ENCODE peak calls at places on chromosomes 3 and 15, in seven cellular contexts. One of them, this sample, is unnamed. For H3K4me1, the result is how much of the 10 kb centered on the place peaks cover.

GRCh38 chr15:22968356-22968755 is 11.8 kb downstream of the CYFIP1 start:
- DNase-seq in cardiac muscle cell: peak
- DNase-seq in A549: peak
- DNase-seq in CD8-positive, alpha-beta memory T cell: no peak
- DNase-seq in hepatocyte: no peak
- DNase-seq in ovary: no peak
- DNase-seq in GM23248: peak
- DNase-seq in this sample: no peak

GRCh38 chr3:197353867-197354180 is 55.4 kb upstream of the DLG1 start:
- DNase-seq in CD8-positive, alpha-beta memory T cell: no peak
- DNase-seq in A549: no peak
- DNase-seq in cardiac muscle cell: peak
- DNase-seq in hepatocyte: peak
- DNase-seq in ovary: no peak
- DNase-seq in GM23248: peak
- DNase-seq in this sample: no peak

GRCh38 chr3:186516645-186517044 is 27.5 kb downstream of the CRYGS start:
- DNase-seq in hepatocyte: no peak
- DNase-seq in cardiac muscle cell: no peak
- DNase-seq in A549: no peak
- DNase-seq in ovary: no peak
- DNase-seq in GM23248: no peak
- DNase-seq in CD8-positive, alpha-beta memory T cell: no peak
- DNase-seq in this sample: no peak

GRCh38 chr15:64842099-64842940 is 605 bp downstream of the PLEKHO2 start:
- DNase-seq in CD8-positive, alpha-beta memory T cell: no peak
- DNase-seq in GM23248: peak
- DNase-seq in hepatocyte: no peak
- DNase-seq in cardiac muscle cell: peak
- DNase-seq in ovary: no peak
- DNase-seq in A549: peak
- DNase-seq in this sample: no peak

GRCh38 chr3:105842943-105843342 is 25.9 kb downstream of the CBLB start:
- DNase-seq in ovary: no peak
- DNase-seq in A549: no peak
- DNase-seq in cardiac muscle cell: no peak
- DNase-seq in GM23248: no peak
- DNase-seq in hepatocyte: no peak
- DNase-seq in CD8-positive, alpha-beta memory T cell: no peak
- DNase-seq in this sample: no peak

GRCh38 chr3:197718904-197719303 is 17.8 kb downstream of the RUBCN start:
- DNase-seq in ovary: no peak
- DNase-seq in hepatocyte: peak
- DNase-seq in cardiac muscle cell: peak
- DNase-seq in CD8-positive, alpha-beta memory T cell: no peak
- DNase-seq in GM23248: peak
- DNase-seq in A549: peak
- DNase-seq in this sample: no peak

GRCh38 chr3:131142580-131142979 is 115.9 kb downstream of the NEK11 start:
- DNase-seq in A549: no peak
- DNase-seq in cardiac muscle cell: peak
- DNase-seq in CD8-positive, alpha-beta memory T cell: no peak
- DNase-seq in GM23248: peak
- DNase-seq in hepatocyte: no peak
- DNase-seq in ovary: no peak
- DNase-seq in this sample: no peak

GRCh38 chr15:25739687-25740121 is 123.4 kb downstream of the ATP10A start:
- DNase-seq in GM23248: peak
- DNase-seq in CD8-positive, alpha-beta memory T cell: no peak
- DNase-seq in A549: peak
- DNase-seq in hepatocyte: peak
- DNase-seq in ovary: no peak
- DNase-seq in cardiac muscle cell: peak
- DNase-seq in this sample: peak

GRCh38 chr15:74461847-74462511 is 1.0 kb upstream of the UBL7 start:
- DNase-seq in CD8-positive, alpha-beta memory T cell: no peak
- DNase-seq in A549: no peak
- DNase-seq in cardiac muscle cell: no peak
- DNase-seq in ovary: no peak
- DNase-seq in hepatocyte: no peak
- DNase-seq in GM23248: peak
- DNase-seq in this sample: no peak

GRCh38 chr3:171277456-171278406 is 182.5 kb downstream of the TNIK start:
- DNase-seq in GM23248: no peak
- DNase-seq in CD8-positive, alpha-beta memory T cell: no peak
- DNase-seq in A549: no peak
- DNase-seq in ovary: no peak
- DNase-seq in cardiac muscle cell: peak
- DNase-seq in hepatocyte: no peak
- DNase-seq in this sample: no peak

GRCh38 chr3:183061431-183062172 is 37.7 kb downstream of the MCCC1 start:
- DNase-seq in GM23248: no peak
- DNase-seq in cardiac muscle cell: no peak
- DNase-seq in ovary: no peak
- DNase-seq in A549: no peak
- DNase-seq in CD8-positive, alpha-beta memory T cell: no peak
- DNase-seq in hepatocyte: no peak
- DNase-seq in this sample: no peak

GRCh38 chr15:83284563-83285283 is at the start of gene BNC1:
- DNase-seq in hepatocyte: peak
- DNase-seq in GM23248: no peak
- DNase-seq in CD8-positive, alpha-beta memory T cell: no peak
- DNase-seq in A549: no peak
- DNase-seq in cardiac muscle cell: peak
- DNase-seq in ovary: no peak
- DNase-seq in this sample: peak

GRCh38 chr3:151101270-151101954 is 15.9 kb downstream of the MED12L start:
- DNase-seq in CD8-positive, alpha-beta memory T cell: no peak
- DNase-seq in A549: no peak
- DNase-seq in cardiac muscle cell: no peak
- DNase-seq in GM23248: no peak
- DNase-seq in ovary: no peak
- DNase-seq in hepatocyte: peak
- DNase-seq in this sample: no peak

GRCh38 chr15:68154923-68155559 is 50.1 kb downstream of the CALML4 start:
- DNase-seq in cardiac muscle cell: peak
- DNase-seq in CD8-positive, alpha-beta memory T cell: no peak
- DNase-seq in GM23248: peak
- DNase-seq in hepatocyte: peak
- DNase-seq in A549: peak
- DNase-seq in ovary: no peak
- DNase-seq in this sample: peak

GRCh38 chr3:23920151-23920655 is 3.3 kb downstream of the RPL15 start:
- DNase-seq in ovary: no peak
- DNase-seq in GM23248: no peak
- DNase-seq in cardiac muscle cell: no peak
- DNase-seq in hepatocyte: no peak
- DNase-seq in CD8-positive, alpha-beta memory T cell: no peak
- DNase-seq in A549: no peak
- DNase-seq in this sample: no peak

GRCh38 chr15:29045717-29046116 is 159.9 kb downstream of the APBA2 start:
- DNase-seq in cardiac muscle cell: peak
- DNase-seq in CD8-positive, alpha-beta memory T cell: no peak
- DNase-seq in GM23248: peak
- DNase-seq in ovary: no peak
- DNase-seq in A549: peak
- DNase-seq in hepatocyte: no peak
- DNase-seq in this sample: no peak

GRCh38 chr3:171791695-171792082 is 18.6 kb downstream of the PLD1 start:
- DNase-seq in CD8-positive, alpha-beta memory T cell: no peak
- DNase-seq in cardiac muscle cell: peak
- DNase-seq in hepatocyte: no peak
- DNase-seq in A549: no peak
- DNase-seq in ovary: no peak
- DNase-seq in GM23248: peak
- DNase-seq in this sample: no peak

GRCh38 chr3:143847787-143848631 is at the start of gene SLC9A9:
- DNase-seq in A549: peak
- DNase-seq in ovary: no peak
- DNase-seq in hepatocyte: peak
- DNase-seq in CD8-positive, alpha-beta memory T cell: no peak
- DNase-seq in cardiac muscle cell: peak
- DNase-seq in GM23248: peak
- DNase-seq in this sample: peak

GRCh38 chr3:152656207-152657001 is 178.5 kb upstream of the P2RY1 start:
- DNase-seq in A549: no peak
- DNase-seq in ovary: no peak
- DNase-seq in CD8-positive, alpha-beta memory T cell: no peak
- DNase-seq in GM23248: no peak
- DNase-seq in cardiac muscle cell: peak
- DNase-seq in hepatocyte: no peak
- DNase-seq in this sample: peak

GRCh38 chr3:178059124-178059523 is 477.1 kb upstream of the KCNMB2 start:
- DNase-seq in hepatocyte: peak
- DNase-seq in A549: no peak
- DNase-seq in cardiac muscle cell: peak
- DNase-seq in CD8-positive, alpha-beta memory T cell: no peak
- DNase-seq in ovary: no peak
- DNase-seq in GM23248: peak
- DNase-seq in this sample: no peak

GRCh38 chr15:88467073-88467934 is at the start of the genes MRPL46 and MRPS11:
- DNase-seq in ovary: peak
- DNase-seq in CD8-positive, alpha-beta memory T cell: peak
- DNase-seq in A549: peak
- DNase-seq in hepatocyte: peak
- DNase-seq in cardiac muscle cell: peak
- DNase-seq in GM23248: peak
- DNase-seq in this sample: peak

GRCh38 chr15:86650084-86650483 is 570.4 kb downstream of the AGBL1 start:
- DNase-seq in A549: peak
- DNase-seq in CD8-positive, alpha-beta memory T cell: no peak
- DNase-seq in ovary: no peak
- DNase-seq in hepatocyte: no peak
- DNase-seq in GM23248: peak
- DNase-seq in cardiac muscle cell: no peak
- DNase-seq in this sample: no peak

GRCh38 chr15:41568350-41569017 is 9.5 kb downstream of the TYRO3 start:
- DNase-seq in CD8-positive, alpha-beta memory T cell: no peak
- DNase-seq in hepatocyte: peak
- DNase-seq in A549: no peak
- DNase-seq in ovary: peak
- DNase-seq in GM23248: no peak
- DNase-seq in cardiac muscle cell: peak
- DNase-seq in this sample: peak

DNA sequence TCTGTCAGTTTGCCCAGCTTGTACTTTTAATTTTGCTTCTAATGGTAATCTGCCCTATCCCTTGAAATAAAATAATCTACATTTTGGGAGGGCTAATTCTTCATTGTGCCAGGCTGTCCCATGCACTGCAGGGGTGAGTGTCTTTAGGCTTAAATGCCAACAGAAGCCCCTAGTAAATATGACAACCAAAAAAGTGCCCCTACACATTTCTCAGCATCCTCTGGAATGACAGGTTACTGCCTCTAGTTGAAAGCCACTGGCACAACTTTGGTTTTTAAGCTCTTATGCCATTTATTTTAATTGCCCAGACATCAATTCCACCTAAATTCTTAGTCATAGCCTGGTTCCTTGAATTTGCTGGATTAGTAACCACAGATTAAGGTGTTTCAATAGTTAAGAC is 3.4 kb downstream of the EPM2AIP1 start:
- DNase-seq in A549: no peak
- DNase-seq in GM23248: no peak
- DNase-seq in hepatocyte: no peak
- DNase-seq in cardiac muscle cell: no peak
- DNase-seq in ovary: no peak
- DNase-seq in CD8-positive, alpha-beta memory T cell: no peak
- DNase-seq in this sample: no peak
- H3K4me1 ChIP-seq in A549: under half
- H3K4me1 ChIP-seq in GM23248: under half
- H3K4me1 ChIP-seq in hepatocyte: under half
- H3K4me1 ChIP-seq in cardiac muscle cell: under half
- H3K4me1 ChIP-seq in ovary: under half
- H3K4me1 ChIP-seq in CD8-positive, alpha-beta memory T cell: half or more
- H3K4me1 ChIP-seq in this sample: under half

GRCh38 chr3:4953119-4953518 is 26.1 kb upstream of the BHLHE40 start:
- DNase-seq in GM23248: peak
- DNase-seq in CD8-positive, alpha-beta memory T cell: no peak
- DNase-seq in A549: no peak
- DNase-seq in cardiac muscle cell: no peak
- DNase-seq in ovary: no peak
- DNase-seq in hepatocyte: no peak
- DNase-seq in this sample: no peak

GRCh38 chr3:4959180-4959579 is 20.1 kb upstream of the BHLHE40 start:
- DNase-seq in A549: no peak
- DNase-seq in GM23248: peak
- DNase-seq in ovary: no peak
- DNase-seq in hepatocyte: no peak
- DNase-seq in cardiac muscle cell: no peak
- DNase-seq in CD8-positive, alpha-beta memory T cell: no peak
- DNase-seq in this sample: no peak

GRCh38 chr3:4954256-4955000 is 24.8 kb upstream of the BHLHE40 start:
- DNase-seq in A549: no peak
- DNase-seq in hepatocyte: no peak
- DNase-seq in cardiac muscle cell: no peak
- DNase-seq in CD8-positive, alpha-beta memory T cell: no peak
- DNase-seq in ovary: no peak
- DNase-seq in GM23248: no peak
- DNase-seq in this sample: no peak

GRCh38 chr3:4957978-4958377 is 21.3 kb upstream of the BHLHE40 start:
- DNase-seq in A549: no peak
- DNase-seq in hepatocyte: no peak
- DNase-seq in CD8-positive, alpha-beta memory T cell: no peak
- DNase-seq in GM23248: no peak
- DNase-seq in cardiac muscle cell: no peak
- DNase-seq in ovary: no peak
- DNase-seq in this sample: no peak

DNA sequence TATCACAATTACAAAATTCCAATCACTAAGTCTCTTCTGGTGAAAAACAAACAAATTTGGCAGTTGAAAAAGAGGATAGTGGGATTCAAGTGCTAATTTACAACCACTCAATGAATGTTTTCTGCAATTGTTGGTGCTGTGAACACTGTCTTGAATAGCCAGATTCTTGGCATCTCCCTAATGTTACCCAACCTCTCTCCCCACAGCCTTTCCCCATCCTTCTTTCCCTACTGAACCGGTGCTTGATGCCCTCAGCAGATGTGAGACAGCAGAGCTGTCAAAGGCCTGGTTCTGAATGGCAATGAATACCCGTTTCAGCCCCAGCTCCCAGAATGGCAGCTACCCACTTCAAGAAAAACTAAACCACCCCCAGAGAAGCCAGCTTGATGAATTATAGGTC is 22.5 kb upstream of the BHLHE40 start:
- DNase-seq in GM23248: no peak
- DNase-seq in A549: no peak
- DNase-seq in CD8-positive, alpha-beta memory T cell: no peak
- DNase-seq in ovary: no peak
- DNase-seq in hepatocyte: no peak
- DNase-seq in cardiac muscle cell: peak
- DNase-seq in this sample: no peak
- H3K4me3 ChIP-seq in GM23248: no peak
- H3K4me3 ChIP-seq in A549: no peak
- H3K4me3 ChIP-seq in CD8-positive, alpha-beta memory T cell: no peak
- H3K4me3 ChIP-seq in ovary: no peak
- H3K4me3 ChIP-seq in hepatocyte: no peak
- H3K4me3 ChIP-seq in cardiac muscle cell: no peak
- H3K4me3 ChIP-seq in this sample: no peak

GRCh38 chr15:101127503-101128076 is 124.3 kb downstream of the CHSY1 start:
- DNase-seq in CD8-positive, alpha-beta memory T cell: no peak
- DNase-seq in GM23248: peak
- DNase-seq in cardiac muscle cell: peak
- DNase-seq in hepatocyte: peak
- DNase-seq in ovary: peak
- DNase-seq in A549: no peak
- DNase-seq in this sample: peak
- H3K27ac ChIP-seq in CD8-positive, alpha-beta memory T cell: peak
- H3K27ac ChIP-seq in GM23248: peak
- H3K27ac ChIP-seq in cardiac muscle cell: peak
- H3K27ac ChIP-seq in hepatocyte: peak
- H3K27ac ChIP-seq in ovary: peak
- H3K27ac ChIP-seq in A549: no peak
- H3K27ac ChIP-seq in this sample: peak

GRCh38 chr15:40327338-40327917 is 3.9 kb downstream of the INAFM2 start:
- DNase-seq in A549: no peak
- DNase-seq in CD8-positive, alpha-beta memory T cell: no peak
- DNase-seq in GM23248: no peak
- DNase-seq in ovary: no peak
- DNase-seq in hepatocyte: no peak
- DNase-seq in cardiac muscle cell: no peak
- DNase-seq in this sample: no peak
- H3K4me1 ChIP-seq in A549: under half
- H3K4me1 ChIP-seq in CD8-positive, alpha-beta memory T cell: under half
- H3K4me1 ChIP-seq in GM23248: under half
- H3K4me1 ChIP-seq in ovary: under half
- H3K4me1 ChIP-seq in hepatocyte: under half
- H3K4me1 ChIP-seq in cardiac muscle cell: half or more
- H3K4me1 ChIP-seq in this sample: under half

This sample was measured in testis.